ENCODE peak calls at places on chromosomes 6 and 20, in four cellular contexts. One of them, this sample, is unnamed.

GRCh38 chr20:20414640-20415274 is 46.9 kb downstream of the INSM1 start:
- DNase-seq in T-cell: no peak
- DNase-seq in uterus: no peak
- DNase-seq in AG04450: no peak
- DNase-seq in this sample: no peak

GRCh38 chr6:74091133-74091793 is 395.3 kb downstream of the CD109 start:
- DNase-seq in AG04450: no peak
- DNase-seq in uterus: no peak
- DNase-seq in T-cell: no peak
- DNase-seq in this sample: no peak

GRCh38 chr6:81894788-81895221 is 142.3 kb upstream of the TENT5A start:
- DNase-seq in AG04450: no peak
- DNase-seq in uterus: no peak
- DNase-seq in T-cell: no peak
- DNase-seq in this sample: no peak

GRCh38 chr20:48995599-48995998 is 50.5 kb upstream of the CSE1L start:
- DNase-seq in AG04450: no peak
- DNase-seq in uterus: no peak
- DNase-seq in T-cell: no peak
- DNase-seq in this sample: no peak

GRCh38 chr20:5720696-5721095 is 29.5 kb upstream of the SHLD1 start:
- DNase-seq in AG04450: no peak
- DNase-seq in uterus: no peak
- DNase-seq in T-cell: no peak
- DNase-seq in this sample: no peak

GRCh38 chr6:144416244-144416643 is 131.1 kb downstream of the UTRN start:
- DNase-seq in uterus: no peak
- DNase-seq in T-cell: no peak
- DNase-seq in AG04450: no peak
- DNase-seq in this sample: no peak

GRCh38 chr6:15500078-15500740 is 162.6 kb downstream of the DTNBP1 start:
- DNase-seq in uterus: no peak
- DNase-seq in T-cell: no peak
- DNase-seq in AG04450: no peak
- DNase-seq in this sample: no peak

GRCh38 chr6:88165877-88166492 is at the start of gene CNR1:
- DNase-seq in uterus: peak
- DNase-seq in T-cell: no peak
- DNase-seq in AG04450: no peak
- DNase-seq in this sample: peak

GRCh38 chr6:6753301-6753700 is 164.8 kb downstream of the LY86 start:
- DNase-seq in AG04450: no peak
- DNase-seq in uterus: no peak
- DNase-seq in T-cell: no peak
- DNase-seq in this sample: no peak

GRCh38 chr6:52177961-52178360 is 8.2 kb upstream of the IL17A start:
- DNase-seq in T-cell: no peak
- DNase-seq in AG04450: no peak
- DNase-seq in uterus: no peak
- DNase-seq in this sample: no peak

GRCh38 chr6:13526718-13527668 is 39.6 kb upstream of the GFOD1 start:
- DNase-seq in AG04450: no peak
- DNase-seq in uterus: peak
- DNase-seq in T-cell: peak
- DNase-seq in this sample: no peak

GRCh38 chr6:134544737-134545136 is 226.8 kb upstream of the SGK1 start:
- DNase-seq in AG04450: no peak
- DNase-seq in T-cell: no peak
- DNase-seq in uterus: no peak
- DNase-seq in this sample: no peak

GRCh38 chr6:151391021-151391470 is 313 bp downstream of the ZBTB2 start:
- DNase-seq in T-cell: peak
- DNase-seq in uterus: peak
- DNase-seq in AG04450: peak
- DNase-seq in this sample: no peak

GRCh38 chr20:19974621-19975435 is 42.3 kb upstream of the NAA20 start:
- DNase-seq in uterus: peak
- DNase-seq in AG04450: peak
- DNase-seq in T-cell: no peak
- DNase-seq in this sample: peak

GRCh38 chr6:30490031-30490876 is 945 bp downstream of the HLA-E start:
- DNase-seq in AG04450: no peak
- DNase-seq in T-cell: peak
- DNase-seq in uterus: peak
- DNase-seq in this sample: no peak

GRCh38 chr20:23362392-23363256 is 642 bp downstream of the GZF1 start:
- DNase-seq in uterus: no peak
- DNase-seq in AG04450: no peak
- DNase-seq in T-cell: no peak
- DNase-seq in this sample: no peak

GRCh38 chr6:151291145-151292055 is 51.6 kb downstream of the AKAP12 start:
- DNase-seq in T-cell: no peak
- DNase-seq in AG04450: peak
- DNase-seq in uterus: peak
- DNase-seq in this sample: peak

GRCh38 chr6:93624408-93624807 is 205.0 kb upstream of the EPHA7 start:
- DNase-seq in uterus: no peak
- DNase-seq in T-cell: no peak
- DNase-seq in AG04450: no peak
- DNase-seq in this sample: no peak

GRCh38 chr20:54479138-54479906 is 3.9 kb downstream of the DOK5 start:
- DNase-seq in uterus: no peak
- DNase-seq in T-cell: no peak
- DNase-seq in AG04450: no peak
- DNase-seq in this sample: no peak

GRCh38 chr6:43851204-43851855 is 81.3 kb downstream of the VEGFA start:
- DNase-seq in uterus: no peak
- DNase-seq in AG04450: no peak
- DNase-seq in T-cell: no peak
- DNase-seq in this sample: no peak

GRCh38 chr20:45857836-45858250 is 429 bp downstream of the ZSWIM3 start:
- DNase-seq in T-cell: no peak
- DNase-seq in AG04450: no peak
- DNase-seq in uterus: no peak
- DNase-seq in this sample: no peak

GRCh38 chr6:4179960-4180652 is 44.7 kb upstream of the ECI2 start:
- DNase-seq in T-cell: no peak
- DNase-seq in AG04450: no peak
- DNase-seq in uterus: no peak
- DNase-seq in this sample: no peak

GRCh38 chr6:2108700-2109306 is 136.6 kb downstream of the GMDS start:
- DNase-seq in uterus: no peak
- DNase-seq in AG04450: no peak
- DNase-seq in T-cell: no peak
- DNase-seq in this sample: no peak

GRCh38 chr6:109892451-109893435 is 85.4 kb upstream of the GPR6 start:
- DNase-seq in AG04450: no peak
- DNase-seq in T-cell: no peak
- DNase-seq in uterus: no peak
- DNase-seq in this sample: no peak

GRCh38 chr6:135162678-135163439 is 18.2 kb upstream of the MYB start:
- DNase-seq in uterus: no peak
- DNase-seq in T-cell: peak
- DNase-seq in AG04450: no peak
- DNase-seq in this sample: no peak

GRCh38 chr6:90432937-90433336 is 136.3 kb upstream of the BACH2 start:
- DNase-seq in uterus: no peak
- DNase-seq in T-cell: no peak
- DNase-seq in AG04450: no peak
- DNase-seq in this sample: no peak

GRCh38 chr20:40632346-40632976 is 56.6 kb downstream of the MAFB start:
- DNase-seq in T-cell: no peak
- DNase-seq in AG04450: no peak
- DNase-seq in uterus: no peak
- DNase-seq in this sample: no peak

GRCh38 chr20:1484438-1485120 is 6.6 kb downstream of the SIRPB2 start:
- DNase-seq in AG04450: no peak
- DNase-seq in T-cell: no peak
- DNase-seq in uterus: no peak
- DNase-seq in this sample: no peak

GRCh38 chr6:2765896-2766766 is 938 bp downstream of the WRNIP1 start:
- DNase-seq in AG04450: no peak
- DNase-seq in uterus: no peak
- DNase-seq in T-cell: peak
- DNase-seq in this sample: no peak

GRCh38 chr6:14633453-14633852 is 515.9 kb downstream of the CD83 start:
- DNase-seq in uterus: no peak
- DNase-seq in AG04450: no peak
- DNase-seq in T-cell: no peak
- DNase-seq in this sample: no peak

GRCh38 chr6:135088818-135089809 is 34.5 kb upstream of the HBS1L start:
- DNase-seq in uterus: no peak
- DNase-seq in T-cell: peak
- DNase-seq in AG04450: peak
- DNase-seq in this sample: no peak

GRCh38 chr20:58634121-58634817 is 16.8 kb upstream of the STX16 start:
- DNase-seq in AG04450: peak
- DNase-seq in T-cell: no peak
- DNase-seq in uterus: peak
- DNase-seq in this sample: no peak

GRCh38 chr20:63663332-63664066 is 5.4 kb downstream of the RTEL1 start:
- DNase-seq in uterus: no peak
- DNase-seq in T-cell: no peak
- DNase-seq in AG04450: no peak
- DNase-seq in this sample: no peak

GRCh38 chr20:63656451-63656850 is 1.7 kb upstream of the RTEL1 start:
- DNase-seq in T-cell: no peak
- DNase-seq in AG04450: no peak
- DNase-seq in uterus: no peak
- DNase-seq in this sample: no peak

GRCh38 chr20:11849270-11849920 is 68.3 kb upstream of the BTBD3 start:
- DNase-seq in AG04450: no peak
- DNase-seq in T-cell: no peak
- DNase-seq in uterus: no peak
- DNase-seq in this sample: no peak

GRCh38 chr6:89139509-89140346 is 6.1 kb upstream of the PM20D2 start:
- DNase-seq in AG04450: no peak
- DNase-seq in T-cell: no peak
- DNase-seq in uterus: no peak
- DNase-seq in this sample: no peak

GRCh38 chr6:114437229-114437628 is 94.4 kb upstream of the HS3ST5 start:
- DNase-seq in AG04450: no peak
- DNase-seq in uterus: no peak
- DNase-seq in T-cell: no peak
- DNase-seq in this sample: no peak

This sample was measured in AG09319.